ENCODE peak calls at places on chromosomes 3 and 15, in four cellular contexts. A is K562, W is GM12878, R is HepG2. G is an unnamed sample.

GRCh38 chr3:137075020-137075419 is 117.2 kb downstream of the IL20RB start:
- DNase-seq in A (no peak), R (no peak), W (no peak), G (no peak)

GRCh38 chr3:89000886-89001285 is 106.5 kb upstream of the EPHA3 start:
- DNase-seq in A (no peak), W (no peak), R (no peak), G (no peak)

GRCh38 chr15:67701669-67702068 is 123.6 kb upstream of the SKOR1 start:
- DNase-seq in W (no peak), R (no peak), A (no peak), G (no peak)

GRCh38 chr15:60379466-60380274 is 18.1 kb downstream of the ANXA2 start:
- DNase-seq in R (peak), A (no peak), W (no peak), G (peak)

GRCh38 chr3:15436246-15436645 is 8.8 kb downstream of the EAF1 start:
- DNase-seq in R (no peak), W (no peak), A (no peak), G (no peak)

GRCh38 chr3:136343873-136344281 is 93.7 kb downstream of the PCCB start:
- DNase-seq in R (peak), A (peak), W (no peak), G (peak)

GRCh38 chr3:37227870-37228549 is 53.6 kb upstream of the LRRFIP2 start:
- DNase-seq in R (peak), W (no peak), A (no peak), G (no peak)

GRCh38 chr3:194140520-194141414 is 4.8 kb downstream of the HES1 start:
- DNase-seq in R (peak), W (no peak), A (peak), G (no peak)

GRCh38 chr15:84099181-84099580 is 136.4 kb upstream of the GOLGA6L4 start:
- DNase-seq in W (peak), R (no peak), A (no peak), G (no peak)

GRCh38 chr3:37768107-37768809 is 93.4 kb upstream of the CTDSPL start:
- DNase-seq in W (no peak), R (peak), A (no peak), G (no peak)

GRCh38 chr15:89680282-89680873 is 1.2 kb upstream of the PLIN1 start:
- DNase-seq in W (no peak), R (peak), A (no peak), G (peak)

GRCh38 chr15:71329509-71330260 is 214.4 kb downstream of the THSD4 start:
- DNase-seq in W (no peak), R (no peak), A (no peak), G (peak)

GRCh38 chr3:153277029-153277428 is 115.0 kb downstream of the RAP2B start:
- DNase-seq in A (no peak), R (no peak), W (no peak), G (no peak)

GRCh38 chr3:65334045-65334665 is 646.4 kb upstream of the ADAMTS9 start:
- DNase-seq in A (peak), W (no peak), R (no peak), G (no peak)

GRCh38 chr3:194888916-194889315 is 203.2 kb downstream of the FAM43A start:
- DNase-seq in R (no peak), A (no peak), W (no peak), G (no peak)

GRCh38 chr15:23437146-23437545 is 9.9 kb downstream of the GOLGA6L2 start:
- DNase-seq in W (no peak), R (no peak), A (no peak), G (no peak)

GRCh38 chr15:67117356-67117755 is 52.0 kb downstream of the SMAD3 start:
- DNase-seq in W (no peak), A (no peak), R (no peak), G (no peak)

GRCh38 chr15:25474251-25474650 is 35.4 kb upstream of the UBE3A start:
- DNase-seq in W (no peak), R (no peak), A (no peak), G (no peak)

GRCh38 chr3:138049157-138049919 is 39.4 kb downstream of the CLDN18 start:
- DNase-seq in W (no peak), R (no peak), A (peak), G (no peak)

GRCh38 chr15:43518073-43518761 is 809 bp downstream of the MAP1A start:
- DNase-seq in R (no peak), W (no peak), A (peak), G (no peak)

GRCh38 chr3:50519471-50520089 is 16.1 kb upstream of the CACNA2D2 start:
- DNase-seq in W (no peak), A (peak), R (peak), G (peak)

GRCh38 chr15:75024102-75024636 is 779 bp downstream of the PPCDC start:
- DNase-seq in A (no peak), R (no peak), W (no peak), G (peak)

GRCh38 chr3:16377196-16377595 is 112.2 kb downstream of the OXNAD1 start:
- DNase-seq in A (no peak), W (peak), R (no peak), G (no peak)

GRCh38 chr15:38853608-38854007 is 289.0 kb upstream of the RASGRP1 start:
- DNase-seq in R (no peak), W (no peak), A (no peak), G (peak)

GRCh38 chr3:196135693-196136639 is 54.1 kb upstream of the TFRC start:
- DNase-seq in R (no peak), A (no peak), W (no peak), G (no peak)

GRCh38 chr15:60582370-60583036 is 103.6 kb upstream of the ICE2 start:
- DNase-seq in W (no peak), A (no peak), R (peak), G (no peak)

GRCh38 chr3:10352146-10352911 is 31.4 kb upstream of the SEC13 start:
- DNase-seq in A (no peak), R (no peak), W (no peak), G (no peak)

GRCh38 chr3:127770671-127771370 is 51.5 kb downstream of the MGLL start:
- DNase-seq in R (no peak), W (no peak), A (no peak), G (no peak)

GRCh38 chr3:42120866-42121265 is 29.7 kb downstream of the TRAK1 start:
- DNase-seq in R (no peak), W (no peak), A (no peak), G (no peak)

GRCh38 chr3:197847866-197848401 is 56.9 kb downstream of the LRCH3 start:
- DNase-seq in W (peak), R (no peak), A (no peak), G (no peak)

GRCh38 chr3:40281995-40282394 is 27.5 kb upstream of the EIF1B start:
- DNase-seq in R (no peak), W (no peak), A (no peak), G (no peak)

GRCh38 chr3:142366434-142366833 is 81.4 kb downstream of the XRN1 start:
- DNase-seq in W (no peak), A (no peak), R (peak), G (peak)

GRCh38 chr3:100213891-100214573 is 46.8 kb upstream of the TBC1D23 start:
- DNase-seq in W (no peak), R (no peak), A (no peak), G (no peak)

GRCh38 chr3:94020293-94020692 is 8.1 kb downstream of the STX19 start:
- DNase-seq in R (no peak), W (no peak), A (no peak), G (no peak)

GRCh38 chr3:140219923-140220452 is 285.0 kb downstream of the CLSTN2 start:
- DNase-seq in R (no peak), W (no peak), A (no peak), G (peak)

GRCh38 chr15:63218114-63218808 is 28.9 kb downstream of the RAB8B start:
- DNase-seq in W (no peak), A (no peak), R (peak), G (peak)
- TF ChIP-seq CHD2 in W (no peak), A (no peak), R (no peak), G (no peak)

DNA sequence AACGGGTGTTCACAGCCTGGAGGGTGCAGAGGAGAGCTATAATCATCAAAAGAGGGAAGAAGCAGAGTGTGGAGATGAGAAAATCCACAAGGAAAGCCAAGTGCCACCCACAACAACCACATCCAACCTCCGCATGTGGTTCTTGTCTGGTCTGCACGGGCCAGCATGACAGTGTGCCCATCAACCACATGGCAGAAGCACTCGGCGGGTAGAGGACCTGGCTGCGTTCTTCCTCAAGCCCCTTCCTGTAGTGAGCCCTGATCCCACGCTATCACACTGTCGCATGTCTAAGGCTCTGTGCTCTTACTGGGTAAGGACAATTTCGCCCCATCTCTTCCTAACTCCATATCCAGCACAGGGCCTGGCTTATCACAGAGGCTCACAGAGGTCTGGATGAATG is 41.9 kb downstream of the PTPN23 start:
- DNase-seq in A (no peak), W (no peak), R (no peak), G (no peak)
- TF ChIP-seq MYC in A (no peak), W (no peak), R (no peak), G (no peak)

DNA sequence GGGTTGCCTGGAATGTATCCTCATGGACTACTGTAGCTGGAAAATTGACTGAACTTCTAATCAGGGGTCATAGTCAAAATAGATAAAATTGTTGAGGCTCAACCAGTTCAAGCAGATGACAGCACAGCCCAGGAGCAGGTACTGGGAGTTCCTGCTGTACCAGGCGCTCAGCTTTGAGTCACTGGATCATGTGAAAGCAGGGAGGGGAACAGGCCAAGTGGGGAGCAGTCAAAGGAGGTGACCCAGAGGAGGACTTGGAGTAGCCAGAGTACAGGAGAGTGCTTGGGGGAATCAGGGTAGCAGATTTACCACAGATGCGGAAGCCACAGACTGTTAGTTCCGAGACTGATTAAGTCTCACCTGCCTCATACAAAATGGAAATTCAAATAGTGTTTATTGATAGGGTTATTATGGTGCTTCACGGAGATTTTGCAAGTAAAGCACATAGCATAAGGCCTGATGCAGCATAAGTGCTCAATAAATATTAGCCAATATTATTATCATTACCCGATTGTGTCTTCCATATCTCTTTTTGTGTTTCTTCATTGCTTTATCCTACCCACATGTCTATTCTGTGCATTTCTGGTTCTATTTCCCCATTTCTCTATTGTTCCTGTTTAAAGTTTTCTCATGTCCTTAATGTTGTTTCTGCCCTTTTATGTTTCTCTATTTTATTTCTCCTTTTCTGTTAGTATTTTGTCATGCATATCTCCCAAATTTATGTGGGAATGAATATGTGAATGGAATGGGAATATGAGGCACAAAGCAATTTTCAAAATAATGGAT is 369.2 kb upstream of the MCTP2 start:
- DNase-seq in R (no peak), A (no peak), W (no peak), G (no peak)
- TF ChIP-seq CHD2 in R (no peak), A (no peak), W (no peak), G (no peak)

GRCh38 chr3:63069780-63070540 is 194.7 kb upstream of the CADPS start:
- DNase-seq in A (no peak), W (no peak), R (no peak), G (no peak)

GRCh38 chr3:63064216-63064755 is 189.1 kb upstream of the CADPS start:
- DNase-seq in A (no peak), R (no peak), W (no peak), G (no peak)

DNA sequence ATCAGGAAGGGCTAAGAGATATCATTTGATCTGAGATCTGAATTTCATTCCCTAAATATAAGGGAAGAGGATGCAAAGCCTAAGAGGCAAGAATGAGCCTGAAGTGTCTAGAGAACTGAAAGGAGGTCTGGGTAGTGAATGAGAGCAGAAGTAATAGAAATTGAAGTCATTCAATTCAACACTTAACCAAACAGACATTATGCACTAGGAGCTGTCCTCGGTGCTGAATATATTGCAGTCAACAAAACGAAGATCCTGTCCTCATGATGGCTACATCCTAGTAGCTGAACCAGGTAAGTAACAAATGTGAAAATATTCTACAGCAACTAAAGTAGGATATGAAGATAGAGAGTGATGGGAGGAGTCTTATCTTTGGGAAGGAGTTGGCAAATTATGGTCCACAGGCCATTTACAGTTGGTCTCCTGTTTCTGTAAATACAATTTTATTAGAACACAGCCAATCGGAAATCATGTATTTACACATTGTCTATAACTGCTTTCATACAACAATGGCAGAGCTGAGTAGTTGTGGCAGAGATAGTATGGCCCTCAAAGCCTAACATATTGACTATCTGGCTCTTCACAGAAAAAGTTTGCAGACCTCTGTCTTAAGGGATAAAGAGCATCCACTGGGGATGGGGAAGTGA is 192.9 kb upstream of the CADPS start:
- DNase-seq in A (peak), W (no peak), R (peak), G (no peak)
- TF ChIP-seq MYC in A (no peak), W (no peak), R (no peak), G (no peak)

DNA sequence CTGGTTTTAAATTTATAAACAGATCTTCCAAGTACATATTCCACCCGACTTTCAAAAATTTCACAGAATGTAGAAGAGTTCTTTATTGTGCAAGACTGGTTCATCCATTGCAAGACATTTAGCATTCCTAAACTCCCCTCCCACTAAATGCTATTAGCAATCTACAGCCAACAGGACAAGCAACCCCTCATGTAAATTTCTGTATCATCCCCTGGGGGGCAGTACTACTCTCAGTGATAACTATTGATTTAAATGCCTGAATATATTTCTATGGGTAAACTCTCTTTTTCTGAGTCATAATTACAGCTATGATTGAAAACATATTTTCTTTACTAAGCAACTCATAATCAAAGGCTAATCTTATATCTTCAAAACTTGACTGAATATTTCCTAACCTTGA is 10.7 kb upstream of the SLC15A2 start:
- DNase-seq in W (no peak), A (peak), R (peak), G (peak)
- TF ChIP-seq CHD2 in W (no peak), A (no peak), R (no peak), G (no peak)

GRCh38 chr3:180744226-180744625 is 64.9 kb upstream of the CCDC39 start:
- DNase-seq in W (no peak), R (no peak), A (no peak), G (no peak)

GRCh38 chr3:180747805-180748361 is 68.6 kb upstream of the CCDC39 start:
- DNase-seq in R (no peak), A (no peak), W (no peak), G (no peak)

GRCh38 chr3:180749322-180749721 is 70.0 kb upstream of the CCDC39 start:
- DNase-seq in A (no peak), R (no peak), W (no peak), G (no peak)

GRCh38 chr3:180749796-180750195 is 70.5 kb upstream of the CCDC39 start:
- DNase-seq in A (no peak), W (no peak), R (no peak), G (no peak)

GRCh38 chr3:180743813-180744212 is 64.5 kb upstream of the CCDC39 start:
- DNase-seq in A (no peak), R (no peak), W (no peak), G (no peak)
- TF ChIP-seq MYC in A (no peak), R (no peak), W (no peak), G (no peak)

DNA sequence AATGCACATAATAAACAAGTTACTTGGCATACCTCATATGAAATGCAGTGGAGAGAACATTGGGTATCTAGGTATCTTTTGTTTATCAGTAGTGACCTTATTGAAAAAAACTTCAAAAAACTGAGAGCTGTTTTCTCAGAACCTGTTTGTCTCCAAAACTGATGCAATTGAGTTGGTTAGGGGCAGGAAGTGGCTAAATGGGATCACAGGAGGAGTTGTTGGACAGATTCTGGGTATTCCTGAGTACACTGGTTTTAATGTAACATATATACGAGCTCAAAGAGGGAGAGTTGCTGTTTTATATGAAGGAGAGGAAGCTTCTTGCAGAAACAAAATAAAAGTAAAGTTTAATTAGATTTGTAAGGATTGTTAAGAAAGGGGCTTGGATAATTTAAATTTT is 159.5 kb downstream of the C3orf70 start:
- DNase-seq in A (no peak), R (no peak), W (no peak), G (no peak)
- TF ChIP-seq CHD2 in A (no peak), R (no peak), W (no peak), G (no peak)

DNA sequence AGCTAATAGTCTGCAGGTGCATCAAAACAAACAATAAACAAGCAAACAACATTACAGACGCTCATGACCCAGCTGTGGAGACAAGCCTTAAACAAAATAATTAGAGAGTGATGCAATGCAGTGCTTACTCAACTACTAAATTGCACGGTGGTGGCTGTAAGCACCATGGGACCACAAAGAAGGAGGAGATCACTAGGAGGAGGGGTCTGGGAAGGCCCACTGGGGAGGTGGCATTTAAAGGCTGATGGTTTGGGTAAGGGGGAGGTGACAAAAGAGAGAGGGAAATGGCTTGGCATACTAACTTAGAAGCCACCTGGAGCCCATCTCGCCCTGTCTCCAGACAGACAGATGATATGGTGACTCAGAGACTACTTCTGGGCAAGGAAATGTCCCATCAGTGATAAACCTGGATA is 516.7 kb downstream of the FOXP1 start:
- DNase-seq in R (no peak), W (no peak), A (no peak), G (no peak)
- TF ChIP-seq MYC in R (no peak), W (no peak), A (no peak), G (no peak)

GRCh38 chr3:179716811-179717210 is 64.0 kb downstream of the USP13 start:
- DNase-seq in A (no peak), R (no peak), W (no peak), G (no peak)
- TF ChIP-seq CHD2 in A (no peak), R (no peak), W (no peak), G (no peak)

GRCh38 chr3:29521751-29522150 is 240.9 kb downstream of the RBMS3 start:
- DNase-seq in R (no peak), W (no peak), A (no peak), G (no peak)

GRCh38 chr3:29520764-29521163 is 239.9 kb downstream of the RBMS3 start:
- DNase-seq in R (no peak), A (no peak), W (no peak), G (no peak)

GRCh38 chr3:29527251-29527650 is 246.4 kb downstream of the RBMS3 start:
- DNase-seq in W (no peak), R (no peak), A (no peak), G (no peak)

DNA sequence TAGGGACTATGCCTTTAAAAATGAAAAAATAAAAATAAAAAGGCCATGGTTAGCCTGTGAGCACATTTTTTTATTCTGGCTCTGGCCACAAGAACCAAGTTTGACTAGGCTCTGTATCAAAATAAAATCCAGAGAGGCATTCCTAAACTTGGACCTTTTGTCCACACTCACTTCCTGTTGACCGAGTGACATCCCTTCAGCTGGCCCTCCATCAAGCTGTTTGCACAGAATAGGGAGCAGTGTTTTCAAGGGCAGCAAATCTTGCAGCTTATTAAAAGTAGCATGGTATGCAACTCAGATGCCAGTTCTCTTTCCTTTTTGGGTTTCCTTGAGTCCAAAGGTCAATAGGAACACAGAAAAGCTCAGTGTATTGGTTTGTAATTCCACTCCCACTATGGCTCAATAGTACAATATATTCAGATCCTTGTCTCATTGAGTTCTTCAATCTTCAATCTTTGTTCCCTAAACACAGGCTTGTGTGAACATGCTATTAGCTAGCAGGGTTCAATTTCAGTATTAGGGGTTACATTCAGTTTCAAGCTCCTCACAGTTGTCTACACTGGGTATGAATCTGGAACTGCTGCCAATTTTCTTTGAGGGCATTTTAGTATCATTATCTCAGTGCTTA is 244.5 kb downstream of the RBMS3 start:
- DNase-seq in A (no peak), W (no peak), R (peak), G (no peak)
- TF ChIP-seq MYC in A (no peak), W (no peak), R (no peak), G (no peak)